ENCODE peak calls at places on chromosomes 13 and 19, in ten cellular contexts. F is aorta; Q is CD8-positive, alpha-beta memory T cell; X is GM23248; Y is hepatocyte; U is HCT116; L is AG04450; D is transverse colon; W is BJ; P is mucosa of descending colon. O is an unnamed sample.
A peak's percentile ranks its signal among the peaks of the same experiment; 100 is the strongest.

GRCh38 chr19:33394006-33394722 is 20.7 kb downstream of the CEBPG start:
- DNase-seq in Y (no peak), X (peak; percentile 95), F (peak; percentile 88), Q (no peak), U (no peak), W (no peak), D (no peak), P (no peak), L (no peak), O (peak; percentile 37)

GRCh38 chr19:38082256-38083118 is 141.5 kb downstream of the DPF1 start:
- DNase-seq in Y (no peak), X (no peak), D (no peak), W (no peak), F (no peak), U (no peak), P (no peak), L (no peak), Q (no peak), O (no peak)

GRCh38 chr13:47555235-47555634 is 445.8 kb downstream of the SUCLA2 start:
- DNase-seq in X (no peak), P (no peak), U (no peak), L (no peak), D (no peak), Q (no peak), W (no peak), F (no peak), Y (no peak), O (no peak)

GRCh38 chr13:80030491-80030890 is 310.4 kb downstream of the SPRY2 start:
- DNase-seq in P (peak; percentile 57), Y (no peak), U (peak; percentile 18), L (no peak), F (no peak), X (peak; percentile 38), Q (no peak), W (no peak), D (peak; percentile 44), O (no peak)

GRCh38 chr19:51688665-51689571 is 4.2 kb upstream of the SPACA6 start:
- DNase-seq in D (peak; percentile 82), F (peak; percentile 98), L (peak; percentile 85), U (peak; percentile 73), X (peak; percentile 96), Q (no peak), Y (peak; percentile 95), W (peak; percentile 82), P (peak; percentile 62), O (peak; percentile 93)

GRCh38 chr19:48635263-48635965 is 1.8 kb downstream of the DBP start:
- DNase-seq in L (no peak), U (no peak), Q (peak; percentile 67), F (peak; percentile 90), X (peak; percentile 75), W (no peak), D (peak; percentile 82), Y (peak; percentile 90), P (peak; percentile 73), O (no peak)

GRCh38 chr19:40735003-40735771 is 15.1 kb downstream of the ACTMAP start:
- DNase-seq in X (no peak), Y (no peak), W (no peak), P (no peak), L (no peak), F (no peak), Q (no peak), D (peak; percentile 45), U (no peak), O (no peak)

GRCh38 chr19:8517551-8518442 is 3.8 kb upstream of the ZNF414 start:
- DNase-seq in F (no peak), D (no peak), Y (no peak), P (no peak), X (peak; percentile 81), W (no peak), U (no peak), Q (peak; percentile 32), L (no peak), O (peak; percentile 58)

GRCh38 chr19:40205760-40206159 is 12.4 kb downstream of the TTC9B start:
- DNase-seq in L (no peak), X (no peak), F (no peak), P (no peak), U (no peak), Q (no peak), Y (no peak), D (no peak), W (no peak), O (no peak)

GRCh38 chr19:8396563-8397203 is 6.5 kb downstream of the RAB11B start:
- DNase-seq in P (peak; percentile 68), U (no peak), X (peak; percentile 77), Y (peak; percentile 64), Q (peak; percentile 76), F (peak; percentile 92), L (no peak), W (no peak), D (peak; percentile 65), O (no peak)

DNA sequence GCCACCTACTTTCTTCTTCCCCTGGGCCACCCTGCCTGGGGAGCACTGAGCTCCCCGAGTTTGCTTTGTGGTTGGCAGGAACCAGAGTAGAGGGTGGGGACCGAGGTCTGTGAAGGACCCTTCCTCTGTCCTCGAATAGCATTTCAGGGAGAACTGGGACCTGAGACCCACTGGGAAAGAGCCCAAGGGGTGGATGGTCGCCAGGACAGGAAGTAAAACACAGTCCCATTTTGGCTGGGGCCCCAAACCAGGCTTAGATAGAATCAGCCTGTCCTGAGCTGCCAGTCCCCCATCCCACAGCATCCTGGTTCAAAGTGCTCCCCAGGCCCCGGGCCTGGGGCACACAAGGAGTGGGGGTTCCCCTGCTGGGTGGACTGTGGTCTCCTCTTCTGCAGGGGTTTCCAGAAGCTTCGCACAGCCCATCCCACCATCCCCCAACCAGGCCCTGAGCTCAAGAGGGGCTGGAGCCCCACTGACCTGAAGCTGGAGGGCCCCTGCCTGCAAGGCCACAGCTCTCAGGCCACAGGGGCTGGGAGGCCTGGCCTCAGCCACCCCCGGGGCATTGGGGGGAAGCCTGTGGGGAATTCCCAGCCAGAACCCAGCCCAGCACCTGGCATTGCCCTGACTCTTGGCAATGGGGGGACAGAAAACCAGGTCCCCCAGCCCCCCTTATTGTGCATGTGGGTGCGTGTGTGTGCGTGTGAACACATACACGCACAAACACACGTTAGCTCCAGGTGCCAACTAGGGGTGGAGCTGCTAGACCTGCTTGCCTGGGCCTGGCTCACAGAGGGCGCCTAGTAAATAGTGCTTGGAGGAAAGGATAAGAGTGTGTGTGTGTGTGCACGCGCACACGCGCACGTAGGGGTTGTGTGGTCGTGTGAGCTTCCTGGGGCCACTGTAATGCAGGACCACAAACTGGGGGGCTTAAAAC is 994 bp upstream of the MKNK2 start:
- DNase-seq in X (no peak), Y (peak; percentile 22), F (no peak), L (no peak), Q (peak; percentile 53), U (no peak), P (peak; percentile 80), W (no peak), D (peak; percentile 73), O (no peak)
- H3K4me3 ChIP-seq in X (peak overlapping the region; percentile 97), Y (no peak overlapping the region), F (no peak overlapping the region), L (peak overlapping the region; percentile 51), Q (peak overlapping the region; percentile 25), U (peak overlapping the region; percentile 92), P (no peak overlapping the region), W (no peak overlapping the region), D (peak overlapping the region; percentile 25), O (no peak overlapping the region)

GRCh38 chr19:13098291-13099072 is 4.2 kb downstream of the LYL1 start:
- DNase-seq in F (no peak), Q (no peak), P (peak; percentile 43), Y (no peak), W (no peak), L (no peak), U (no peak), D (no peak), X (peak; percentile 77), O (no peak)

GRCh38 chr19:13100871-13101589 is 1.6 kb downstream of the LYL1 start:
- DNase-seq in Y (no peak), F (no peak), P (peak; percentile 35), D (no peak), U (no peak), L (no peak), Q (no peak), W (no peak), X (peak; percentile 44), O (no peak)

GRCh38 chr19:13101590-13102415 is 855 bp downstream of the LYL1 start:
- DNase-seq in U (no peak), Y (no peak), X (no peak), W (no peak), D (no peak), Q (no peak), P (no peak), F (no peak), L (no peak), O (no peak)

GRCh38 chr19:13099073-13099999 is 3.3 kb downstream of the LYL1 start:
- DNase-seq in X (no peak), U (no peak), D (peak; percentile 85), F (peak; percentile 88), Q (peak; percentile 73), W (no peak), L (no peak), Y (peak; percentile 63), P (peak; percentile 83), O (no peak)

DNA sequence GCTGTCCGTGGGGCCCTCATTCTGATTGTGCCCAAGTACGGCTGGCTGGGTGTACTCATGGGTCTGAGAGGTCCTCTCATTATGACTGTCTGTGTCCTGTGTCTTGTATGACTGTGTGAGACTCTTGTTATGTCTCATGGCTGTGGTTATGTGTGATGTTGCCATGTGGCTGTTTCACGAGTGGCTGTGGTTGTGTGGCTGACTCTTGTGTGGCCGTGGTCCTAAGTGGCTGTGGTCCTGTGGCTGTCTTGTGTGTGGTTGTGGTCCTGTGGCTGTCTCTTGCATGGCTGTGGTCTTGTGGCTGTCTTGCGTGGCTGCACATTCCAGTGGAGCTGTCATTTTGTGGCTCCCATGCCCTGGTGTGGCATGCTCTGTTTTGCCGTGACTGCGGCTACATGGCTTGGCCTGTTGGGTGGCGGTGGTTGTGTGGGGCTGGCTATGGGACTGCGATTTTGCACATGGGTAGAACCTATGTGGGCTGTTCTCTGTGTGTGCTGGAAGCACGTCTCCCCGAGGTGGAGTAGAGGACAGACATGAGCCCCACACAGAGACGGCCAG is 2.5 kb downstream of the LYL1 start:
- DNase-seq in Q (peak; percentile 43), X (peak; percentile 50), L (no peak), D (no peak), F (no peak), U (no peak), P (peak; percentile 25), Y (no peak), W (no peak), O (no peak)
- H3K4me3 ChIP-seq in Q (peak overlapping the region; percentile 55), X (no peak overlapping the region), L (no peak overlapping the region), D (no peak overlapping the region), F (no peak overlapping the region), U (no peak overlapping the region), P (no peak overlapping the region), Y (no peak overlapping the region), W (no peak overlapping the region), O (no peak overlapping the region)

DNA sequence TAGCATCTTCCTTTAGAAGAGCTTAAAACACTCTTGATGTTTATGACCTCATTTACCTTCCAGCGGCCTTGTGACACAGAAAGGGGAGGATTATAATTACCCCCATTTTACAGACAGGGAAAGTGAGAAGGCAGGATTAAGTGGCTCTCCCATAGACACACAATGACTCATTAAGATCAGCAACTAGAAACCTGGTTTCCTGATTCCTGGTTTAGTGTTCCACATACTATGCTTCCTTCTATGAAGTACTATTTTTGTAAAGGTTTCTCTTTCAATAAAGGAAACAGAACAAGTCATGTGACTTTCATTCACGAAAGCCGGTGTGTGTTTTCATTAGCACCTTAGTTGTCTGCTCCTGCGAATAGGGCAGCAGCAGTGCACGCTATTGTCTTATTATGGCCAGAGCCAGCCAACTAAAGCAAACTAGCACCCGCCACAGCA is 8.3 kb downstream of the IRS2 start:
- DNase-seq in Y (peak; percentile 23), F (no peak), L (no peak), P (peak; percentile 37), D (peak; percentile 33), Q (no peak), W (no peak), U (no peak), X (peak; percentile 31), O (no peak)
- H3K4me3 ChIP-seq in Y (no peak overlapping the region), F (peak overlapping the region; percentile 10), L (no peak overlapping the region), P (no peak overlapping the region), D (no peak overlapping the region), Q (no peak overlapping the region), W (no peak overlapping the region), U (peak overlapping the region; percentile 6), X (peak overlapping the region; percentile 84), O (no peak overlapping the region)

GRCh38 chr13:76879876-76880270 is 6.3 kb downstream of the KCTD12 start:
- DNase-seq in X (no peak), L (no peak), W (no peak), Q (no peak), P (no peak), F (no peak), U (no peak), Y (no peak), D (no peak), O (no peak)
- H3K4me3 ChIP-seq in X (peak overlapping the region; percentile 38), L (no peak overlapping the region), W (no peak overlapping the region), Q (no peak overlapping the region), P (no peak overlapping the region), F (no peak overlapping the region), U (no peak overlapping the region), Y (no peak overlapping the region), D (no peak overlapping the region), O (no peak overlapping the region)